ENCODE peak calls at places on chromosomes 6 and 20, in four cellular contexts. A, C, S and L are unnamed samples.

GRCh38 chr6:29887819-29888581 is 54.3 kb upstream of the HLA-A start:
- DNase-seq in A (no peak), C (peak), S (no peak), L (peak)

GRCh38 chr6:53326372-53327016 is 22.3 kb downstream of the ELOVL5 start:
- DNase-seq in A (peak), C (no peak), S (peak), L (no peak)

GRCh38 chr6:148885154-148885870 is 138.5 kb downstream of the UST start:
- DNase-seq in A (peak), C (no peak), S (peak), L (no peak)

GRCh38 chr20:31670371-31671228 is 32.9 kb downstream of the COX4I2 start:
- DNase-seq in A (no peak), C (no peak), S (no peak), L (no peak)

GRCh38 chr6:139895205-139895793 is 520.9 kb upstream of the CITED2 start:
- DNase-seq in A (no peak), C (no peak), S (no peak), L (no peak)

GRCh38 chr6:118697554-118697953 is 46.2 kb upstream of the CEP85L start:
- DNase-seq in A (no peak), C (no peak), S (peak), L (no peak)

GRCh38 chr6:128827675-128828464 is 55.1 kb upstream of the LAMA2 start:
- DNase-seq in A (no peak), C (no peak), S (no peak), L (no peak)

GRCh38 chr6:55777461-55777860 is 97.9 kb downstream of the BMP5 start:
- DNase-seq in A (peak), C (no peak), S (no peak), L (no peak)

GRCh38 chr6:114108119-114109002 is 137.4 kb upstream of the HDAC2 start:
- DNase-seq in A (peak), C (peak), S (peak), L (peak)

GRCh38 chr6:169328112-169328801 is 74.6 kb upstream of the THBS2 start:
- DNase-seq in A (peak), C (no peak), S (peak), L (no peak)

GRCh38 chr6:87155920-87156600 is 695 bp downstream of the ZNF292 start:
- DNase-seq in A (peak), C (peak), S (peak), L (peak)

GRCh38 chr20:50750145-50750671 is 18.8 kb downstream of the PARD6B start:
- DNase-seq in A (no peak), C (no peak), S (no peak), L (no peak)

GRCh38 chr20:17543531-17543961 is 12.4 kb upstream of the BFSP1 start:
- DNase-seq in A (no peak), C (no peak), S (no peak), L (no peak)

GRCh38 chr6:83199173-83199864 is 6.2 kb downstream of the RWDD2A start:
- DNase-seq in A (no peak), C (no peak), S (no peak), L (no peak)

GRCh38 chr6:149405823-149406765 is 6.0 kb downstream of the SUMO4 start:
- DNase-seq in A (no peak), C (no peak), S (no peak), L (no peak)

GRCh38 chr6:47440722-47441121 is 36.9 kb upstream of the CD2AP start:
- DNase-seq in A (no peak), C (peak), S (no peak), L (peak)

GRCh38 chr20:2104236-2104635 is 2.6 kb downstream of the STK35 start:
- DNase-seq in A (no peak), C (no peak), S (no peak), L (no peak)

GRCh38 chr20:3900187-3900604 is 11.0 kb downstream of the PANK2 start:
- DNase-seq in A (no peak), C (no peak), S (no peak), L (no peak)

GRCh38 chr6:90033872-90034271 is 139.6 kb downstream of the GJA10 start:
- DNase-seq in A (no peak), C (no peak), S (no peak), L (no peak)

GRCh38 chr6:41781302-41781711 is 725 bp downstream of the PRICKLE4 start:
- DNase-seq in A (no peak), C (no peak), S (no peak), L (no peak)

GRCh38 chr6:131061771-131062160 is 1.3 kb downstream of the EPB41L2 start:
- DNase-seq in A (no peak), C (no peak), S (no peak), L (no peak)

GRCh38 chr20:13825465-13825864 is 40.6 kb downstream of the NDUFAF5 start:
- DNase-seq in A (no peak), C (no peak), S (no peak), L (no peak)

GRCh38 chr6:157383471-157383870 is 2.5 kb downstream of the ZDHHC14 start:
- DNase-seq in A (no peak), C (no peak), S (no peak), L (no peak)

GRCh38 chr6:43773981-43774775 is 4.2 kb downstream of the VEGFA start:
- DNase-seq in A (no peak), C (no peak), S (no peak), L (no peak)

GRCh38 chr20:38581013-38581412 is at the start of gene ADIG:
- DNase-seq in A (no peak), C (no peak), S (no peak), L (no peak)

GRCh38 chr6:143222310-143222709 is 161.6 kb downstream of the AIG1 start:
- DNase-seq in A (no peak), C (no peak), S (no peak), L (no peak)

GRCh38 chr6:84449220-84449619 is 221.8 kb upstream of the CEP162 start:
- DNase-seq in A (no peak), C (no peak), S (no peak), L (no peak)

GRCh38 chr6:82554706-82555105 is 191.1 kb downstream of the TPBG start:
- DNase-seq in A (no peak), C (no peak), S (no peak), L (no peak)

GRCh38 chr6:10510592-10511367 is 10.4 kb upstream of the GCNT2 start:
- DNase-seq in A (peak), C (peak), S (peak), L (peak)

GRCh38 chr20:52060794-52061714 is 130.5 kb downstream of the ZFP64 start:
- DNase-seq in A (peak), C (no peak), S (peak), L (no peak)

GRCh38 chr20:18728165-18728866 is 85.3 kb upstream of the SCP2D1 start:
- DNase-seq in A (no peak), C (peak), S (no peak), L (peak)

GRCh38 chr6:3227363-3228045 is at the start of gene TUBB2B:
- DNase-seq in A (no peak), C (peak), S (peak), L (peak)

GRCh38 chr6:53192590-53193232 is 44.1 kb upstream of the GCM1 start:
- DNase-seq in A (no peak), C (no peak), S (no peak), L (no peak)

GRCh38 chr6:111150577-111150976 is 63.3 kb downstream of the SLC16A10 start:
- DNase-seq in A (no peak), C (no peak), S (no peak), L (no peak)

GRCh38 chr20:40897177-40897700 is 131.4 kb upstream of the TOP1 start:
- DNase-seq in A (no peak), C (no peak), S (no peak), L (no peak)

GRCh38 chr6:167551634-167552630 is 227.0 kb downstream of the TTLL2 start:
- DNase-seq in A (no peak), C (no peak), S (no peak), L (no peak)

GRCh38 chr6:127420558-127420957 is 38.6 kb downstream of the KIAA0408 start:
- DNase-seq in A (peak), C (peak), S (peak), L (peak)

GRCh38 chr20:58555078-58555765 is 40.0 kb upstream of the APCDD1L start:
- DNase-seq in A (peak), C (no peak), S (peak), L (no peak)

GRCh38 chr6:13709698-13710551 is 1.7 kb downstream of the RANBP9 start:
- DNase-seq in A (peak), C (peak), S (no peak), L (no peak)